ENCODE peak calls at places on chromosomes 12 and 14, in seven cellular contexts. Q, H, W, J, F, T and B are unnamed samples.

GRCh38 chr12:53981652-53982565 is 3.0 kb upstream of the HOXC10 start:
- DNase-seq in Q (no peak), H (no peak), F (no peak), J (no peak), T (no peak), W (no peak), B (no peak)

GRCh38 chr14:44785096-44785495 is 176.7 kb downstream of the KLHL28 start:
- DNase-seq in T (no peak), H (no peak), F (no peak), Q (no peak), J (no peak), W (no peak), B (no peak)

GRCh38 chr14:101845896-101846295 is 84.4 kb downstream of the PPP2R5C start:
- DNase-seq in H (no peak), F (no peak), T (no peak), Q (no peak), J (peak; percentile 54), W (no peak), B (no peak)

GRCh38 chr14:57480044-57480443 is 13.6 kb downstream of the CCDC198 start:
- DNase-seq in W (no peak), Q (no peak), F (no peak), H (no peak), J (no peak), T (no peak), B (no peak)

GRCh38 chr14:99266181-99267178 is 5.5 kb downstream of the BCL11B start:
- DNase-seq in J (peak; percentile 82), F (peak; percentile 45), T (no peak), W (no peak), Q (peak; percentile 24), H (no peak), B (peak; percentile 75)

GRCh38 chr12:2540535-2540941 is 254.2 kb upstream of the FKBP4 start:
- DNase-seq in F (no peak), Q (no peak), J (no peak), H (no peak), T (no peak), W (no peak), B (no peak)

GRCh38 chr12:123109319-123109772 is 41.5 kb downstream of the PITPNM2 start:
- DNase-seq in T (no peak), J (no peak), F (no peak), Q (no peak), H (no peak), W (no peak), B (no peak)

GRCh38 chr14:92747701-92748258 is 647 bp downstream of the LGMN start:
- DNase-seq in F (no peak), T (no peak), W (no peak), Q (peak; percentile 14), J (peak; percentile 25), H (no peak), B (no peak)

GRCh38 chr12:52871291-52871961 is 22.6 kb upstream of the KRT78 start:
- DNase-seq in J (no peak), Q (no peak), T (no peak), H (no peak), W (no peak), F (no peak), B (no peak)

GRCh38 chr14:93937519-93937918 is 10.4 kb downstream of the FAM181A start:
- DNase-seq in T (no peak), Q (no peak), W (no peak), H (no peak), J (no peak), F (no peak), B (no peak)

GRCh38 chr14:93935213-93935612 is 8.1 kb downstream of the FAM181A start:
- DNase-seq in H (no peak), J (no peak), W (no peak), F (no peak), Q (no peak), T (no peak), B (no peak)

GRCh38 chr14:93936926-93937325 is 9.8 kb downstream of the FAM181A start:
- DNase-seq in Q (no peak), F (no peak), W (no peak), H (no peak), J (no peak), T (no peak), B (no peak)

GRCh38 chr14:93938766-93939303 is 11.7 kb downstream of the FAM181A start:
- DNase-seq in H (no peak), T (no peak), W (no peak), J (no peak), Q (no peak), F (no peak), B (no peak)

GRCh38 chr14:93936245-93936644 is 9.1 kb downstream of the FAM181A start:
- DNase-seq in Q (no peak), F (no peak), J (peak; percentile 61), H (no peak), T (peak; percentile 44), W (no peak), B (peak; percentile 33)
- TF ChIP-seq YY1 in Q (no peak), F (no peak), J (no peak), H (no peak), T (no peak), W (no peak), B (no peak)

GRCh38 chr14:105058521-105059034 is 6.7 kb downstream of the GPR132 start:
- DNase-seq in H (no peak), F (no peak), T (no peak), Q (no peak), W (no peak), J (no peak), B (no peak)
- TF ChIP-seq YY1 in H (no peak), F (no peak), T (no peak), Q (no peak), W (no peak), J (no peak), B (no peak)

GRCh38 chr12:114916124-114916523 is 232.1 kb upstream of the TBX3 start:
- DNase-seq in J (no peak), H (no peak), F (no peak), W (no peak), T (no peak), Q (no peak), B (no peak)
- TF ChIP-seq YY1 in J (no peak), H (no peak), F (no peak), W (no peak), T (no peak), Q (no peak), B (no peak)

GRCh38 chr14:24235804-24236688 is 3.3 kb downstream of the GMPR2 start:
- DNase-seq in J (no peak), F (no peak), Q (no peak), H (no peak), T (no peak), W (no peak), B (no peak)
- TF ChIP-seq YY1 in J (no peak), F (no peak), Q (no peak), H (no peak), T (no peak), W (no peak), B (no peak)

DNA sequence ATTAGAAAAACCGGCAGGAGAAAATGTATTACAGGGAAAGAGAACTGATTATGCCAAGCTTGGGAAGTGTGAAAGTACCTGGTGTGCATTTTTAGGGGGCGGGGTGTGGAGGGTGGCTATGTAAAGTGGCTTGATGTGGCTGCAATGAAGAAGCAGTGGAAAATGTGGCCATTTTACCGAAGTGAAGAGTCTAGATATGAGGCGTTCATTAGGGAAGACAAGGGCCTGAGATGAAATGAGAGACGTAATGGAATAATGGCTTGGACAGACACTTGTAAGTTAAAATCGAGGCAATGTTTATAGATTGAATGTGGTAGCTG is 1.2 kb downstream of the VEZT start:
- DNase-seq in H (no peak), W (no peak), J (no peak), F (no peak), Q (no peak), T (no peak), B (no peak)
- TF ChIP-seq YY1 in H (no peak), W (peak; percentile 82), J (no peak), F (no peak), Q (peak; percentile 21), T (no peak), B (peak; percentile 65)

GRCh38 chr14:94679941-94680340 is 67.8 kb downstream of the SERPINA3 start:
- DNase-seq in H (no peak), F (no peak), W (no peak), Q (no peak), T (no peak), J (peak; percentile 53), B (no peak)

GRCh38 chr14:94682736-94683135 is 70.5 kb downstream of the SERPINA3 start:
- DNase-seq in Q (no peak), T (no peak), J (no peak), H (no peak), F (no peak), W (no peak), B (no peak)

GRCh38 chr14:94680498-94681288 is 68.5 kb downstream of the SERPINA3 start:
- DNase-seq in J (no peak), H (no peak), T (no peak), W (no peak), Q (peak; percentile 84), F (no peak), B (no peak)

GRCh38 chr14:94682061-94682516 is 69.9 kb downstream of the SERPINA3 start:
- DNase-seq in T (no peak), J (no peak), H (no peak), F (no peak), W (no peak), Q (no peak), B (no peak)

DNA sequence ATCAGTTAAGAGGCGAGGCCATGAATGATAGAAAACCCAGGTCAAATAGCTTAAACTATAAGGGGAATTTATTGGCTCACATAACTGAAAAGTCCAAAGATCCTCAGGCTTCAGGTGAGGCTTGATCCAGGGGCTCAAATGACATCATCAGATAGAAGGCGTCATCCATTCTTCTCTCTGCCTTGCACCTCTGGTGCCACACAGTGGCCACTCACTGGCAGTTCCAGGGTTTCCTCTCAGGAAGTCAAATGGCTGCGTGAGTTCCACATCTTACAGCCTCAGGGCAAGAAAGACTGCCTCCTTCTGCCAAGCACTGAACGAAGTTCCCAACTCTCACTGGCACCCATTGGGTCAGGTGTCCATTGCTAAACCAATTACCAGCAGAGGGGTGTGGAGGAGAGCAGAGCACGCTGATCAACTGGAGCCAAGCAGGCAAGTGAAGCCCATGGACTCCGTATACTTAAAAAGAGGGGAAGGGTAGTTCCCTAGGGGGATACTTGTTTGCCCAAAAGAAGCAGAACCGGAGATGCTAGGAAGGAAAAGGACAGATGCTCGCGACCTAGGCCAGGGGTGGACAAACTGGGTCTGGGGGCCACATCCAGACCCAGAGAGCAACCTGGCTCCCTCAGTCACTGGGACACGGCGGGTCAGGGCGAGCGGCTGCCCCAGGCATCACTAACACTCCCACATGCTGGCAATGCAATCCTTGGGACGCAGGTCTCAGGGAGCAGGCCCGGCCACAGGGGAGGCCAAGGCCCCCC is 69.3 kb downstream of the SERPINA3 start:
- DNase-seq in J (peak; percentile 59), Q (peak; percentile 78), F (peak; percentile 74), H (no peak), T (peak; percentile 43), W (no peak), B (peak; percentile 47)
- TF ChIP-seq YY1 in J (no peak), Q (peak; percentile 34), F (peak; percentile 52), H (peak; percentile 65), T (no peak), W (no peak), B (no peak)

DNA sequence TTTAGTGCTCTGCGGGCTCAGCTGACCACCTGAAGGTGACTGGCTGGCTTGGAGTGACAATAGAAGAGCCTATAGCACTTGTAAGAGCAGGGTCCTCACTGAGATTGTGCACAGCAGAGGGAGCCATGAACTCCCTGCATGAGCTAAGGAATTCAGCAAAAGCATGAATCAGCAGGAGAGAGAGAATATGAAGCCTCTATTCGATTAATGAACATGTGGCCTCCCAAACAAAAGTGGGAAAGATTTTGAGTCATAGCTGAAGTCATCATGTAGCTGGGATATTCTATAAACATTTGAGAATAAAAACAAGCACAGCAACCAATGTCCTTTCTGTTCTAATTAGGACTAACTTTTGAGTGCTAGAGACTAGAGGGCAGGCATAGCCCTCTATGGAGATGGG is 626.6 kb downstream of the DIO2 start:
- DNase-seq in Q (no peak), W (no peak), H (no peak), T (no peak), F (no peak), J (no peak), B (no peak)
- TF ChIP-seq YY1 in Q (no peak), W (no peak), H (no peak), T (no peak), F (no peak), J (no peak), B (no peak)